ENCODE peak calls at places on chromosomes 7 and 10, in eight cellular contexts. K is left ventricle myocardium inferior, B is fibroblast of lung, I is OCI-LY7, O is colonic mucosa, Q is progenitor cell of endocrine pancreas, M is lower leg skin, A is tibial artery. T is an unnamed sample.

GRCh38 chr10:113381906-113382562 is 170.8 kb upstream of the HABP2 start:
- DNase-seq in Q (no peak), O (no peak), A (no peak), M (peak; percentile 12), B (peak; percentile 67), I (peak; percentile 31), K (no peak), T (no peak)

GRCh38 chr10:129079705-129080104 is 387.3 kb upstream of the MGMT start:
- DNase-seq in Q (no peak), I (no peak), O (peak; percentile 25), M (peak; percentile 86), B (no peak), K (peak; percentile 73), A (no peak), T (no peak)

GRCh38 chr7:114959931-114960330 is 38.0 kb downstream of the MDFIC start:
- DNase-seq in K (no peak), B (peak; percentile 58), O (no peak), A (no peak), I (no peak), Q (no peak), M (no peak), T (peak; percentile 12)

GRCh38 chr10:130507461-130507860 is 371.3 kb downstream of the GLRX3 start:
- DNase-seq in B (no peak), M (peak; percentile 49), K (no peak), I (no peak), A (no peak), Q (no peak), O (no peak), T (no peak)

GRCh38 chr10:31318854-31319601 is at the start of gene ZEB1:
- DNase-seq in Q (peak; percentile 75), A (peak; percentile 94), M (peak; percentile 95), O (peak; percentile 88), B (peak; percentile 97), K (peak; percentile 83), I (peak; percentile 97), T (peak; percentile 91)

GRCh38 chr7:45686441-45687184 is 112.4 kb downstream of the ADCY1 start:
- DNase-seq in A (peak; percentile 56), M (peak; percentile 78), I (no peak), Q (no peak), K (no peak), O (peak; percentile 13), B (no peak), T (no peak)

GRCh38 chr7:99928994-99929729 is at the start of gene GJC3:
- DNase-seq in Q (no peak), K (peak; percentile 62), O (peak; percentile 38), I (peak; percentile 6), A (no peak), M (peak; percentile 87), B (peak; percentile 47), T (peak; percentile 48)

GRCh38 chr7:158259141-158259540 is 328.5 kb downstream of the PTPRN2 start:
- DNase-seq in M (no peak), A (no peak), O (no peak), Q (no peak), I (no peak), K (no peak), B (no peak), T (no peak)

GRCh38 chr7:47371733-47372368 is 210.1 kb downstream of the TNS3 start:
- DNase-seq in K (peak; percentile 88), B (peak; percentile 75), A (peak; percentile 79), Q (no peak), I (no peak), O (peak; percentile 96), M (peak; percentile 91), T (no peak)

GRCh38 chr10:123274513-123275182 is 120.4 kb downstream of the BUB3 start:
- DNase-seq in B (no peak), M (peak; percentile 56), K (no peak), A (no peak), I (no peak), Q (no peak), O (no peak), T (no peak)

GRCh38 chr10:70433581-70434280 is 7.8 kb downstream of the NODAL start:
- DNase-seq in K (no peak), Q (no peak), A (peak; percentile 80), O (no peak), B (peak; percentile 24), I (no peak), M (no peak), T (no peak)

GRCh38 chr7:143433759-143434158 is 9.5 kb upstream of the TAS2R60 start:
- DNase-seq in K (no peak), Q (no peak), A (no peak), O (no peak), I (no peak), B (no peak), M (no peak), T (no peak)

GRCh38 chr10:127102176-127102575 is 94.2 kb downstream of the INSYN2A start:
- DNase-seq in M (no peak), Q (no peak), I (no peak), B (no peak), O (no peak), K (no peak), A (no peak), T (no peak)

GRCh38 chr10:116417821-116418220 is 9.8 kb upstream of the PNLIPRP3 start:
- DNase-seq in M (no peak), B (peak; percentile 26), O (no peak), Q (no peak), I (no peak), A (no peak), K (no peak), T (no peak)

GRCh38 chr10:35632027-35632426 is 10.1 kb downstream of the FZD8 start:
- DNase-seq in I (no peak), O (no peak), B (no peak), A (no peak), K (no peak), M (peak; percentile 0), Q (no peak), T (no peak)
- TF ChIP-seq CTCF in I (peak; percentile 65), O (no peak), B (no peak), A (no peak), K (no peak), M (no peak), Q (peak; percentile 34), T (no peak)

GRCh38 chr7:93172683-93173082 is 24.5 kb upstream of the SAMD9L start:
- DNase-seq in A (no peak), Q (no peak), O (no peak), B (no peak), I (no peak), M (no peak), K (no peak), T (no peak)

GRCh38 chr7:93178213-93178612 is 30.0 kb upstream of the SAMD9L start:
- DNase-seq in A (no peak), K (no peak), O (no peak), I (no peak), Q (no peak), M (no peak), B (no peak), T (no peak)

GRCh38 chr7:93176961-93177580 is 28.9 kb upstream of the SAMD9L start:
- DNase-seq in I (no peak), A (no peak), M (no peak), K (no peak), Q (no peak), B (no peak), O (no peak), T (no peak)

GRCh38 chr7:93171606-93172226 is 23.5 kb upstream of the SAMD9L start:
- DNase-seq in I (no peak), B (peak; percentile 11), M (no peak), K (no peak), O (no peak), A (no peak), Q (no peak), T (no peak)

GRCh38 chr7:93175219-93175618 is 27.0 kb upstream of the SAMD9L start:
- DNase-seq in K (no peak), I (no peak), M (no peak), Q (no peak), O (no peak), A (no peak), B (no peak), T (no peak)
- TF ChIP-seq CTCF in K (no peak), I (no peak), M (no peak), Q (no peak), O (no peak), A (no peak), B (no peak), T (no peak)

GRCh38 chr10:27285093-27285492 is 44.5 kb upstream of the ACBD5 start:
- DNase-seq in I (peak; percentile 11), Q (no peak), K (no peak), B (no peak), A (no peak), O (no peak), M (no peak), T (no peak)
- TF ChIP-seq CTCF in I (peak; percentile 54), Q (peak; percentile 24), K (peak; percentile 63), B (peak; percentile 27), A (no peak), O (peak; percentile 24), M (no peak), T (peak; percentile 31)

GRCh38 chr10:79067241-79068202 is 1.2 kb upstream of the ZMIZ1 start:
- DNase-seq in O (peak; percentile 94), M (peak; percentile 98), B (peak; percentile 94), K (peak; percentile 92), I (peak; percentile 87), Q (peak; percentile 94), A (peak; percentile 95), T (peak; percentile 91)

GRCh38 chr10:79068203-79068561 is 584 bp upstream of the ZMIZ1 start:
- DNase-seq in I (peak; percentile 61), B (no peak), A (no peak), M (no peak), K (no peak), O (peak; percentile 66), Q (peak; percentile 43), T (peak; percentile 65)

GRCh38 chr10:79069325-79070090 is 742 bp downstream of the ZMIZ1 start:
- DNase-seq in I (peak; percentile 44), O (peak; percentile 50), B (peak; percentile 44), K (peak; percentile 67), A (peak; percentile 85), M (peak; percentile 92), Q (peak; percentile 30), T (peak; percentile 71)

GRCh38 chr10:79070091-79070610 is 1.4 kb downstream of the ZMIZ1 start:
- DNase-seq in I (no peak), K (peak; percentile 67), O (peak; percentile 58), Q (peak; percentile 23), M (peak; percentile 92), B (peak; percentile 54), A (peak; percentile 80), T (peak; percentile 52)

DNA sequence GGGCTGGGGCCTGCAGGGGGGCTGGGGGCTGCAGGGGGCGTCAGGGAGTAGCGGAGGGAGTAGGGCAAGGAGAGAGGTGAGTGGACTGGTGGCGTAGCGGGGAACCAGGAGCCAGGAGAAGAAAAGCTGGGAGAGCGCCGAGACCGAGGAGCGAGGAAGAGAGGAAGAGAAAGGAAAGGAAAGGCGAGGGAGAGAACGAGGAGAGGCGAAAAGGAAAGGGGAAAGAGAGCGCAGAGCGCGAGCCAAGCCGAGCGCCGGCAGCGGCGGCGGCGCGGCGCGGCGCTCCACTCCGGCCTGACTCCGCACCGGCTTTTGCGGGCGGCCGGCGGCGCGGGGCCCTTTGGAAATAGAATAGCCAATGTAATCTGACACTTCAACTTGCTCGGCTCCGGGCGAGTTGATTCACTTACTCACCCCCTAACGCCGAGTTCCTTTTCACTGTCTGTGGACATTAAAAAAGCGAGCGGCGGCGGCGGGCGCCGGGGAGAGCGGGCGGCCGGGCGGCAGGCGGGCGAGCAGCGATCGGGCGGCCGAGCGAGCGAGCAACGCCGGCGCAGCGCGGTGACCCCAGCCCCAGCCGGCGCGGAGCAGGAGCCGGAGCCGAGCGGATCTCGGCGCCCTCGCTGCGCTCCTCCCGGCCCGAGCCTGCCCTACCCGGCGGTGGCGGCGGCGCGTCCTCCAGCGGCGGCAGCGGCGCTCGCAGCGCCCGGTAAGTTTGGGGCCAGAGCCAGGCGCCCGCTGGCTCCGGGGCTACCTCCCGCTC is at the start of gene ZMIZ1:
- DNase-seq in I (peak; percentile 93), B (peak; percentile 93), O (peak; percentile 90), A (peak; percentile 95), Q (peak; percentile 74), K (peak; percentile 89), M (peak; percentile 98), T (peak; percentile 96)
- TF ChIP-seq CTCF in I (peak; percentile 47), B (no peak), O (no peak), A (peak; percentile 2), Q (peak; percentile 32), K (peak; percentile 40), M (no peak), T (peak; percentile 51)